ENCODE peak calls at places on chromosomes 12 and 14, in six cellular contexts. M is K562, I is OCI-LY7, W is hepatocyte, D is astrocyte, Y is IMR-90. E is an unnamed sample.

GRCh38 chr12:46110928-46111699 is 120.7 kb upstream of the SCAF11 start:
- DNase-seq in M (no peak), I (peak), W (no peak), D (no peak), Y (no peak), E (peak)

GRCh38 chr14:75254381-75254821 is 24.2 kb upstream of the FOS start:
- DNase-seq in M (no peak), I (no peak), W (peak), D (no peak), Y (no peak), E (peak)

GRCh38 chr12:108694812-108695278 is 36.5 kb downstream of the CORO1C start:
- DNase-seq in M (peak), I (no peak), W (peak), D (peak), Y (peak), E (peak)

GRCh38 chr14:73785834-73786631 is 65.6 kb upstream of the PTGR2 start:
- DNase-seq in M (peak), I (peak), W (peak), D (peak), Y (peak), E (peak)

GRCh38 chr12:54439521-54440255 is 20.6 kb upstream of the ITGA5 start:
- DNase-seq in M (peak), I (peak), W (peak), D (peak), Y (peak), E (peak)

GRCh38 chr14:103623883-103624482 is 5.0 kb upstream of the KLC1 start:
- DNase-seq in M (no peak), I (peak), W (no peak), D (no peak), Y (no peak), E (no peak)

GRCh38 chr12:90801776-90802175 is 153.2 kb downstream of the CCER1 start:
- DNase-seq in M (no peak), I (no peak), W (no peak), D (peak), Y (peak), E (peak)

GRCh38 chr12:18868673-18869072 is 130.8 kb downstream of the CAPZA3 start:
- DNase-seq in M (no peak), I (no peak), W (no peak), D (peak), Y (peak), E (peak)

GRCh38 chr12:115752913-115753726 is 524.4 kb downstream of the MED13L start:
- DNase-seq in M (peak), I (peak), W (peak), D (peak), Y (peak), E (peak)

GRCh38 chr12:56205445-56205844 is 16.2 kb upstream of the SMARCC2 start:
- DNase-seq in M (no peak), I (peak), W (no peak), D (no peak), Y (no peak), E (no peak)

GRCh38 chr14:64213079-64213478 is 81.1 kb downstream of the ESR2 start:
- DNase-seq in M (no peak), I (no peak), W (peak), D (peak), Y (peak), E (no peak)

GRCh38 chr12:45580570-45580969 is 148.9 kb upstream of the ARID2 start:
- DNase-seq in M (no peak), I (no peak), W (no peak), D (no peak), Y (no peak), E (no peak)

GRCh38 chr14:68576031-68576430 is 216.8 kb downstream of the ZFP36L1 start:
- DNase-seq in M (no peak), I (no peak), W (no peak), D (no peak), Y (no peak), E (no peak)

GRCh38 chr14:36520601-36521525 is 831 bp upstream of the NKX2-1 start:
- DNase-seq in M (peak), I (no peak), W (peak), D (no peak), Y (peak), E (peak)

GRCh38 chr12:49662998-49663843 is 39.9 kb downstream of the PRPF40B start:
- DNase-seq in M (peak), I (peak), W (peak), D (peak), Y (peak), E (peak)

GRCh38 chr12:58616618-58617017 is 303.7 kb downstream of the LRIG3 start:
- DNase-seq in M (no peak), I (no peak), W (no peak), D (no peak), Y (no peak), E (no peak)

GRCh38 chr14:103099081-103099732 is 4.7 kb downstream of the EXOC3L4 start:
- DNase-seq in M (peak), I (no peak), W (peak), D (no peak), Y (no peak), E (no peak)

GRCh38 chr12:85874064-85874463 is at the start of gene NTS:
- DNase-seq in M (no peak), I (peak), W (peak), D (no peak), Y (no peak), E (no peak)

GRCh38 chr12:115898670-115899069 is 378.8 kb downstream of the MED13L start:
- DNase-seq in M (peak), I (no peak), W (no peak), D (no peak), Y (no peak), E (no peak)

GRCh38 chr12:83015390-83016225 is 328.9 kb downstream of the TMTC2 start:
- DNase-seq in M (peak), I (no peak), W (no peak), D (peak), Y (no peak), E (no peak)

GRCh38 chr12:630656-631632 is 32.3 kb downstream of the NINJ2 start:
- DNase-seq in M (no peak), I (no peak), W (no peak), D (no peak), Y (no peak), E (no peak)

DNA sequence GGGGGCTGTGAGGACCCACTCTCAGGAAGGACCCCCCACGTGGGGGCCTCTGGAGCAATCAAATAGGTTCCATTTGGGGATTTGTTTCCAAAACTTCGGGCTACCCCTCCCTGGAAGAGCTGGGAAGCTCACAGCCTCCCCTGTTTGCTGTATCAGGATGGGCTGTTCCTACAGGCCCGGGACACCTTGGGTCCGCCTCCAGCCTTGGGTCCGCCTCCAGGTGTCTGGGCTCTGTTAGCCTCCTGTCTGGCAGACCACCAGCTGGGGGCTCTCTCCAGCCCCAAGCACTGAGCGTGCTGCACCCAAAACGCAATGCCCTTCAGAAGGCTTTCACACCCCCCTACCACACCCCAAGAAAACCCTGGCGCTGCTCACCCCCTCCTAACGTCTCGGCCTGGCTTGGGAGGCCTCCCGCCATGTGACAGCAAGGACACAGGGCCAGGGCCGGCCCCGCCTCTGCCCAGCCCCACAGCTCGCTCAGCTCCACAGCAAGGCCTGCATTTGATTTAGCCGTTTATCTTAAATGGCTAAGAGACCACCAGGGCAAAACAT is 40.1 kb downstream of the BCL11B start:
- DNase-seq in M (no peak), I (no peak), W (peak), D (peak), Y (no peak), E (no peak)
- H3K4me3 ChIP-seq in M (no peak), I (no peak), W (no peak), D (no peak), Y (no peak), E (no peak)

GRCh38 chr12:12604790-12605189 is 6.9 kb upstream of the CREBL2 start:
- DNase-seq in M (no peak), I (no peak), W (no peak), D (no peak), Y (no peak), E (no peak)

GRCh38 chr12:12600659-12601058 is 11.0 kb upstream of the CREBL2 start:
- DNase-seq in M (no peak), I (no peak), W (no peak), D (no peak), Y (no peak), E (no peak)

GRCh38 chr12:12598864-12599263 is 12.8 kb upstream of the CREBL2 start:
- DNase-seq in M (no peak), I (no peak), W (no peak), D (no peak), Y (no peak), E (no peak)

GRCh38 chr12:12599750-12600643 is 11.7 kb upstream of the CREBL2 start:
- DNase-seq in M (no peak), I (no peak), W (no peak), D (peak), Y (no peak), E (no peak)
- H2AFZ ChIP-seq in M (peak), I (no peak), W (no peak), D (no peak), Y (no peak), E (no peak)

GRCh38 chr12:123532808-123533649 is 490 bp downstream of the RILPL1 start:
- DNase-seq in M (peak), I (peak), W (peak), D (peak), Y (peak), E (peak)
- H3K4me3 ChIP-seq in M (peak), I (peak), W (peak), D (peak), Y (peak), E (peak)

GRCh38 chr12:123269395-123269892 is 2.2 kb downstream of the CDK2AP1 start:
- DNase-seq in M (no peak), I (peak), W (peak), D (peak), Y (peak), E (peak)
- H2AFZ ChIP-seq in M (no peak), I (peak), W (peak), D (peak), Y (peak), E (peak)

E was measured in mammary epithelial cell.